ENCODE peak calls at places on chromosome 1, in six cellular contexts. X is stromal cell of bone marrow; T is dorsolateral prefrontal cortex; M is mesenteric fat pad; Q is putamen; P is stimulated activated CD4-positive, alpha-beta T cell treated with anti-CD3 and anti-CD28 coated beads, Interleukin-4, amount 100 ng/mL, for 4 hours. Y is an unnamed sample.

GRCh38 chr1:53327183-53327941 is 508 bp downstream of the LRP8 start:
- DNase-seq in P (no peak), Q (no peak), X (no peak), T (peak), M (no peak), Y (no peak)

GRCh38 chr1:223665592-223666312 is at the start of gene CAPN8:
- DNase-seq in Q (no peak), T (no peak), X (no peak), P (no peak), M (no peak), Y (no peak)

GRCh38 chr1:99820546-99820945 is 29.6 kb upstream of the AGL start:
- DNase-seq in M (no peak), Q (no peak), T (no peak), P (no peak), X (no peak), Y (no peak)

GRCh38 chr1:182193908-182194550 is 132.5 kb upstream of the ZNF648 start:
- DNase-seq in M (no peak), Q (no peak), X (peak), T (no peak), P (no peak), Y (no peak)

GRCh38 chr1:154405762-154406571 is 824 bp downstream of the IL6R start:
- DNase-seq in M (peak), Q (peak), T (peak), X (peak), P (peak), Y (no peak)

GRCh38 chr1:8421721-8422120 is 103.8 kb downstream of the SLC45A1 start:
- DNase-seq in P (no peak), T (peak), Q (no peak), X (peak), M (no peak), Y (no peak)

GRCh38 chr1:91650764-91651163 is 150.1 kb downstream of the CDC7 start:
- DNase-seq in M (no peak), X (peak), T (no peak), Q (no peak), P (no peak), Y (no peak)

GRCh38 chr1:19311931-19312781 is at the start of the genes AKR7A2 and SLC66A1:
- DNase-seq in Q (peak), P (peak), M (peak), X (peak), T (peak), Y (peak)

GRCh38 chr1:234607091-234608025 is 2.6 kb downstream of the IRF2BP2 start:
- DNase-seq in P (no peak), Q (peak), M (no peak), X (no peak), T (no peak), Y (no peak)

GRCh38 chr1:109274533-109275476 is 8.1 kb downstream of the PSRC1 start:
- DNase-seq in X (no peak), P (no peak), Q (no peak), M (no peak), T (no peak), Y (peak)

GRCh38 chr1:114558548-114558947 is 22.9 kb downstream of the BCAS2 start:
- DNase-seq in X (no peak), Q (no peak), T (no peak), M (no peak), P (no peak), Y (peak)

GRCh38 chr1:16248603-16249534 is 11.9 kb upstream of the CPLANE2 start:
- DNase-seq in X (peak), Q (peak), P (no peak), M (no peak), T (peak), Y (no peak)

GRCh38 chr1:52907068-52907811 is 14.3 kb downstream of the ECHDC2 start:
- DNase-seq in P (no peak), M (peak), T (no peak), X (no peak), Q (no peak), Y (no peak)

GRCh38 chr1:228990906-228991569 is 255.8 kb downstream of the RHOU start:
- DNase-seq in Q (no peak), T (no peak), X (no peak), M (no peak), P (no peak), Y (no peak)

GRCh38 chr1:44929556-44929955 is 56.8 kb downstream of the EIF2B3 start:
- DNase-seq in Q (no peak), M (no peak), P (no peak), T (no peak), X (peak), Y (no peak)

GRCh38 chr1:61224609-61225008 is 142.2 kb downstream of the NFIA start:
- DNase-seq in T (no peak), Q (no peak), M (no peak), P (no peak), X (no peak), Y (no peak)

GRCh38 chr1:177302365-177303044 is 131.7 kb downstream of the BRINP2 start:
- DNase-seq in X (no peak), Q (peak), T (no peak), P (no peak), M (no peak), Y (no peak)